ENCODE peak calls at places on chromosomes 13 and 19, in nine cellular contexts. N, T, H, S, M, E, B, F and V are unnamed samples.

GRCh38 chr19:44753932-44754742 is 5.6 kb downstream of the BCL3 start:
- DNase-seq in M (peak; percentile 92), N (peak; percentile 90), F (peak; percentile 82), E (peak; percentile 97), B (peak; percentile 84), H (peak; percentile 93), T (peak; percentile 96), S (peak; percentile 78), V (peak; percentile 94)

GRCh38 chr13:26600345-26600761 is 42.9 kb downstream of the WASF3 start:
- DNase-seq in T (no peak), H (no peak), E (no peak), N (no peak), S (no peak), M (no peak), B (peak; percentile 17), F (peak; percentile 20), V (no peak)

GRCh38 chr19:17125052-17125727 is 49.6 kb downstream of the MYO9B start:
- DNase-seq in M (no peak), N (no peak), B (no peak), S (no peak), E (no peak), F (peak; percentile 37), H (peak; percentile 61), T (no peak), V (no peak)

GRCh38 chr19:39154626-39155100 is 29.1 kb downstream of the PAK4 start:
- DNase-seq in H (no peak), T (no peak), B (no peak), F (no peak), E (no peak), M (no peak), S (no peak), N (no peak), V (no peak)

GRCh38 chr19:48719263-48720171 is at the start of gene MAMSTR:
- DNase-seq in H (no peak), N (no peak), T (no peak), F (no peak), B (peak; percentile 37), S (no peak), E (no peak), M (peak; percentile 74), V (peak; percentile 30)

GRCh38 chr13:98542568-98543379 is 34.1 kb downstream of the STK24 start:
- DNase-seq in F (no peak), N (no peak), H (no peak), S (no peak), M (no peak), B (no peak), E (peak; percentile 60), T (no peak), V (no peak)

GRCh38 chr13:94173312-94173854 is 306.1 kb downstream of the DCT start:
- DNase-seq in B (no peak), N (no peak), M (no peak), S (no peak), F (peak; percentile 91), T (no peak), E (no peak), H (no peak), V (no peak)

GRCh38 chr19:17951151-17952040 is 15.5 kb upstream of the KCNN1 start:
- DNase-seq in S (no peak), H (no peak), M (no peak), B (no peak), T (no peak), E (no peak), N (no peak), F (no peak), V (no peak)

GRCh38 chr13:30051531-30052060 is 201.2 kb upstream of the UBL3 start:
- DNase-seq in N (no peak), M (no peak), F (no peak), H (no peak), B (no peak), E (no peak), S (no peak), T (no peak), V (no peak)

GRCh38 chr13:85619321-85619720 is 179.9 kb downstream of the SLITRK6 start:
- DNase-seq in M (no peak), S (no peak), F (no peak), H (no peak), B (no peak), E (no peak), T (no peak), N (no peak), V (no peak)

GRCh38 chr13:40026174-40026585 is 370.7 kb downstream of the COG6 start:
- DNase-seq in F (peak; percentile 75), N (no peak), S (no peak), T (no peak), H (no peak), E (no peak), M (no peak), B (no peak), V (no peak)

GRCh38 chr13:97259787-97260641 is 37.9 kb downstream of the MBNL2 start:
- DNase-seq in F (peak; percentile 82), S (no peak), M (no peak), E (no peak), N (no peak), T (no peak), H (peak; percentile 60), B (peak; percentile 23), V (no peak)

GRCh38 chr13:50740052-50740741 is 103.3 kb downstream of the DLEU7 start:
- DNase-seq in H (no peak), B (no peak), S (no peak), N (no peak), T (no peak), E (no peak), F (peak; percentile 24), M (no peak), V (no peak)

GRCh38 chr13:64332048-64332447 is 2898.1 kb downstream of the PCDH9 start:
- DNase-seq in N (no peak), B (no peak), E (no peak), F (peak; percentile 18), T (no peak), S (no peak), H (no peak), M (no peak), V (no peak)

GRCh38 chr13:52002361-52002760 is 8.9 kb downstream of the ATP7B start:
- DNase-seq in F (no peak), T (no peak), H (no peak), M (no peak), S (no peak), B (no peak), E (no peak), N (no peak), V (no peak)

GRCh38 chr19:5782322-5782721 is 2.2 kb downstream of the PRR22 start:
- DNase-seq in E (no peak), H (no peak), S (no peak), N (no peak), M (no peak), T (no peak), F (no peak), B (no peak), V (no peak)
- H3K9me3 ChIP-seq in E (no peaks in the 10 kb centered on the region), H (no peaks in the 10 kb centered on the region), S (no peaks in the 10 kb centered on the region), N (no peaks in the 10 kb centered on the region), M (no peaks in the 10 kb centered on the region), T (no peaks in the 10 kb centered on the region), F (no peaks in the 10 kb centered on the region), B (no peaks in the 10 kb centered on the region), V (no peaks in the 10 kb centered on the region)

GRCh38 chr19:54650108-54650666 is 12.6 kb upstream of the LILRB4 start:
- DNase-seq in F (no peak), M (no peak), T (no peak), H (no peak), S (no peak), B (no peak), E (no peak), N (no peak), V (no peak)
- H3K9me3 ChIP-seq in F (peaks cover 3% of the 10 kb centered on the region), M (no peaks in the 10 kb centered on the region), T (peaks cover 3% of the 10 kb centered on the region), H (no peaks in the 10 kb centered on the region), S (no peaks in the 10 kb centered on the region), B (no peaks in the 10 kb centered on the region), E (no peaks in the 10 kb centered on the region), N (no peaks in the 10 kb centered on the region), V (no peaks in the 10 kb centered on the region)

GRCh38 chr19:20840371-20840770 is 64.3 kb downstream of the ZNF66 start:
- DNase-seq in T (no peak), E (no peak), F (no peak), B (no peak), N (no peak), S (no peak), H (no peak), M (no peak), V (no peak)
- H3K9me3 ChIP-seq in T (peaks cover 98% of the 10 kb centered on the region), E (no peaks in the 10 kb centered on the region), F (peaks cover 11% of the 10 kb centered on the region), B (no peaks in the 10 kb centered on the region), N (no peaks in the 10 kb centered on the region), S (peaks cover 18% of the 10 kb centered on the region), H (peaks cover 3% of the 10 kb centered on the region), M (peaks cover 15% of the 10 kb centered on the region), V (no peaks in the 10 kb centered on the region)

GRCh38 chr13:23763328-23763727 is 125.9 kb downstream of the MIPEP start:
- DNase-seq in M (no peak), T (no peak), E (no peak), H (no peak), B (no peak), N (no peak), S (no peak), F (no peak), V (no peak)

GRCh38 chr13:23767806-23768205 is 121.4 kb downstream of the MIPEP start:
- DNase-seq in T (no peak), M (no peak), S (no peak), E (no peak), B (no peak), N (no peak), F (no peak), H (no peak), V (no peak)

GRCh38 chr13:23766939-23767338 is 122.3 kb downstream of the MIPEP start:
- DNase-seq in M (no peak), S (no peak), F (no peak), N (no peak), H (no peak), T (no peak), B (no peak), E (no peak), V (no peak)

GRCh38 chr13:23765531-23765930 is 123.7 kb downstream of the MIPEP start:
- DNase-seq in B (no peak), N (no peak), F (no peak), H (no peak), S (no peak), T (no peak), M (no peak), E (no peak), V (no peak)

DNA sequence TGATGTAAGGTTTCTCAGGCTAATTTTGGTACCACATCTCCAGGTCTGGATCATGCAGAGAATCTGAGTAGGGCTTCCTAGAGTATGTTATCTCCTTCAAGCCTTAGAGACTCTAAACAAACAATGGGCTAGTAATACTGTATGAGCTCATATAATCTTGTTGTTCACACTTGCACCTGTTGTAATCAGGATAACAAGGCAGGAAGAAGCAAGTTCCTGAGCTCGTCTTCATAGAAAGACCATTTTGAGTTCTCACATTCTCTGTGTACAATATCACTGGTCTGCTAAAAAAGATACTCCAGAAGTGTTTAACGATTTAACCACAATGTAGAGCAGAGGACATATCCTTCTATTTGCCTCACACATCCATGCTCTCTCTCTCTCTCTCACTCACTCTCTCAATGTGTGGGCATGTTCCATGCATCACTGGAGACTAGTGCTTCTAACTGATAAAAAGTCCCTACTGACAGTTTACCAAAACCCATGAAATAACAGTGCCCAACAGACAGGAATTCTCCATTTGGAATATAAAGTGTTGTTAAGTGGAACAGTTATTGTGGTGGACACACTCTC is 122.9 kb downstream of the MIPEP start:
- DNase-seq in F (no peak), H (no peak), N (no peak), E (no peak), T (no peak), B (no peak), M (no peak), S (no peak), V (no peak)
- H3K9me3 ChIP-seq in F (no peaks in the 10 kb centered on the region), H (no peaks in the 10 kb centered on the region), N (no peaks in the 10 kb centered on the region), E (no peaks in the 10 kb centered on the region), T (no peaks in the 10 kb centered on the region), B (no peaks in the 10 kb centered on the region), M (no peaks in the 10 kb centered on the region), S (no peaks in the 10 kb centered on the region), V (no peaks in the 10 kb centered on the region)